ENCODE peak calls at places on chromosomes 3 and 15, in four cellular contexts. One of them, this sample, is unnamed.

GRCh38 chr3:13378155-13378554 is 42.0 kb downstream of the NUP210 start:
- DNase-seq in hepatic stellate cell: peak; percentile 41
- DNase-seq in islet precursor cell: peak; percentile 72
- DNase-seq in NCI-H1092: no peak
- DNase-seq in this sample: no peak

GRCh38 chr15:74038707-74039655 is 43.4 kb downstream of the GOLGA6A start:
- DNase-seq in hepatic stellate cell: no peak
- DNase-seq in islet precursor cell: no peak
- DNase-seq in NCI-H1092: no peak
- DNase-seq in this sample: no peak

GRCh38 chr15:90594297-90594696 is 64.6 kb downstream of the CRTC3 start:
- DNase-seq in hepatic stellate cell: no peak
- DNase-seq in islet precursor cell: no peak
- DNase-seq in NCI-H1092: peak; percentile 47
- DNase-seq in this sample: peak; percentile 59

GRCh38 chr15:96326551-96327154 is 3.8 kb upstream of the NR2F2 start:
- DNase-seq in hepatic stellate cell: peak; percentile 44
- DNase-seq in islet precursor cell: peak; percentile 84
- DNase-seq in NCI-H1092: no peak
- DNase-seq in this sample: no peak

GRCh38 chr3:19148768-19149091 is 420 bp downstream of the KCNH8 start:
- DNase-seq in hepatic stellate cell: no peak
- DNase-seq in islet precursor cell: no peak
- DNase-seq in NCI-H1092: no peak
- DNase-seq in this sample: no peak

GRCh38 chr3:146223401-146224373 is 27.2 kb downstream of the PLSCR4 start:
- DNase-seq in hepatic stellate cell: no peak
- DNase-seq in islet precursor cell: no peak
- DNase-seq in NCI-H1092: no peak
- DNase-seq in this sample: no peak

GRCh38 chr15:70526221-70526973 is 237.0 kb downstream of the UACA start:
- DNase-seq in hepatic stellate cell: peak; percentile 75
- DNase-seq in islet precursor cell: peak; percentile 87
- DNase-seq in NCI-H1092: peak; percentile 95
- DNase-seq in this sample: no peak

GRCh38 chr15:33007295-33007855 is 187.1 kb downstream of the FMN1 start:
- DNase-seq in hepatic stellate cell: peak; percentile 31
- DNase-seq in islet precursor cell: peak; percentile 62
- DNase-seq in NCI-H1092: no peak
- DNase-seq in this sample: no peak

GRCh38 chr3:9404680-9405079 is 7.3 kb downstream of the SETD5 start:
- DNase-seq in hepatic stellate cell: no peak
- DNase-seq in islet precursor cell: no peak
- DNase-seq in NCI-H1092: no peak
- DNase-seq in this sample: no peak

GRCh38 chr3:98343647-98344507 is 9.8 kb upstream of the OR5K4 start:
- DNase-seq in hepatic stellate cell: no peak
- DNase-seq in islet precursor cell: peak; percentile 78
- DNase-seq in NCI-H1092: no peak
- DNase-seq in this sample: peak; percentile 64

GRCh38 chr15:79989682-79990081 is 18.7 kb upstream of the BCL2A1 start:
- DNase-seq in hepatic stellate cell: no peak
- DNase-seq in islet precursor cell: no peak
- DNase-seq in NCI-H1092: no peak
- DNase-seq in this sample: no peak

GRCh38 chr15:57306944-57307411 is 69.3 kb upstream of the CGNL1 start:
- DNase-seq in hepatic stellate cell: peak; percentile 39
- DNase-seq in islet precursor cell: no peak
- DNase-seq in NCI-H1092: no peak
- DNase-seq in this sample: no peak

GRCh38 chr3:101725192-101725889 is 927 bp downstream of the CEP97 start:
- DNase-seq in hepatic stellate cell: peak; percentile 5
- DNase-seq in islet precursor cell: peak; percentile 60
- DNase-seq in NCI-H1092: peak; percentile 14
- DNase-seq in this sample: no peak

GRCh38 chr15:101060576-101061551 is 141.7 kb downstream of the LRRK1 start:
- DNase-seq in hepatic stellate cell: no peak
- DNase-seq in islet precursor cell: peak; percentile 48
- DNase-seq in NCI-H1092: no peak
- DNase-seq in this sample: no peak

GRCh38 chr3:46477756-46478155 is 13.1 kb upstream of the LTF start:
- DNase-seq in hepatic stellate cell: no peak
- DNase-seq in islet precursor cell: peak; percentile 32
- DNase-seq in NCI-H1092: no peak
- DNase-seq in this sample: no peak

GRCh38 chr3:81871358-81872152 is 110.1 kb upstream of the GBE1 start:
- DNase-seq in hepatic stellate cell: no peak
- DNase-seq in islet precursor cell: no peak
- DNase-seq in NCI-H1092: no peak
- DNase-seq in this sample: no peak

GRCh38 chr3:94036909-94037507 is 8.6 kb upstream of the STX19 start:
- DNase-seq in hepatic stellate cell: peak; percentile 40
- DNase-seq in islet precursor cell: no peak
- DNase-seq in NCI-H1092: no peak
- DNase-seq in this sample: no peak

GRCh38 chr3:98778852-98779379 is 15.8 kb downstream of the ST3GAL6 start:
- DNase-seq in hepatic stellate cell: peak; percentile 34
- DNase-seq in islet precursor cell: no peak
- DNase-seq in NCI-H1092: no peak
- DNase-seq in this sample: no peak